ENCODE peak calls at places on chromosomes 2 and 18, in six cellular contexts. Y is upper lobe of left lung; E is K562; S is stomach; N is CD8-positive, alpha-beta T cell; P is cardiac muscle cell. Q is an unnamed sample. For H3K36me3 and H3K9me3, the result is how much of the 10 kb centered on the place peaks cover.

GRCh38 chr2:170235860-170236638 is 58.1 kb downstream of the MYO3B start:
- DNase-seq in N (no peak), P (peak), Y (no peak), E (peak), S (no peak), Q (peak)

GRCh38 chr2:2662847-2663356 is 331.8 kb upstream of the MYT1L start:
- DNase-seq in N (no peak), P (no peak), Y (no peak), S (no peak), E (no peak), Q (no peak)

GRCh38 chr2:31312898-31313297 is 78.9 kb downstream of the EHD3 start:
- DNase-seq in N (no peak), Y (no peak), P (peak), S (no peak), E (no peak), Q (no peak)

GRCh38 chr2:182642328-182642727 is 73.7 kb upstream of the DNAJC10 start:
- DNase-seq in N (peak), S (peak), P (peak), Y (peak), E (no peak), Q (peak)

GRCh38 chr18:36692909-36693308 is 135.9 kb downstream of the TPGS2 start:
- DNase-seq in N (no peak), E (no peak), S (no peak), Y (no peak), P (no peak), Q (no peak)

GRCh38 chr2:98935777-98936132 is 270 bp downstream of the CRACDL start:
- DNase-seq in S (no peak), P (no peak), Y (no peak), N (no peak), E (no peak), Q (no peak)

GRCh38 chr2:101622633-101623521 is 74.6 kb upstream of the MAP4K4 start:
- DNase-seq in N (no peak), E (no peak), S (no peak), Y (no peak), P (no peak), Q (no peak)

GRCh38 chr2:131039908-131040660 is 53.2 kb downstream of the FAM168B start:
- DNase-seq in S (no peak), E (no peak), N (peak), P (peak), Y (no peak), Q (no peak)

GRCh38 chr2:185921048-185921756 is 182.6 kb downstream of the FSIP2 start:
- DNase-seq in E (no peak), S (no peak), Y (no peak), N (no peak), P (no peak), Q (no peak)

GRCh38 chr18:12772111-12772510 is 69.3 kb downstream of the PSMG2 start:
- DNase-seq in S (no peak), Y (no peak), E (no peak), P (no peak), N (no peak), Q (no peak)

GRCh38 chr2:188158337-188159100 is 133.2 kb upstream of the GULP1 start:
- DNase-seq in S (no peak), Y (no peak), E (no peak), P (no peak), N (no peak), Q (no peak)

GRCh38 chr18:62938451-62938850 is 223.1 kb downstream of the PHLPP1 start:
- DNase-seq in E (no peak), S (no peak), P (no peak), N (no peak), Y (no peak), Q (no peak)

GRCh38 chr2:7930800-7931635 is 750.8 kb upstream of the ID2 start:
- DNase-seq in N (no peak), Y (no peak), E (no peak), S (no peak), P (peak), Q (no peak)

GRCh38 chr2:97699765-97700444 is 13.5 kb upstream of the ZAP70 start:
- DNase-seq in S (peak), N (peak), P (peak), Y (no peak), E (peak), Q (peak)

GRCh38 chr2:133063792-133064191 is 393.8 kb upstream of the LYPD1 start:
- DNase-seq in S (no peak), N (no peak), P (peak), Y (no peak), E (no peak), Q (no peak)

GRCh38 chr2:29068513-29068912 is 5.8 kb downstream of the PCARE start:
- DNase-seq in S (no peak), Y (peak), P (no peak), E (no peak), N (no peak), Q (no peak)

GRCh38 chr2:191478754-191479679 is 198.9 kb upstream of the NABP1 start:
- DNase-seq in E (no peak), N (no peak), Y (peak), P (peak), S (peak), Q (peak)

GRCh38 chr2:1925928-1926327 is 181.6 kb upstream of the PXDN start:
- DNase-seq in E (no peak), P (no peak), N (no peak), Y (no peak), S (no peak), Q (no peak)

DNA sequence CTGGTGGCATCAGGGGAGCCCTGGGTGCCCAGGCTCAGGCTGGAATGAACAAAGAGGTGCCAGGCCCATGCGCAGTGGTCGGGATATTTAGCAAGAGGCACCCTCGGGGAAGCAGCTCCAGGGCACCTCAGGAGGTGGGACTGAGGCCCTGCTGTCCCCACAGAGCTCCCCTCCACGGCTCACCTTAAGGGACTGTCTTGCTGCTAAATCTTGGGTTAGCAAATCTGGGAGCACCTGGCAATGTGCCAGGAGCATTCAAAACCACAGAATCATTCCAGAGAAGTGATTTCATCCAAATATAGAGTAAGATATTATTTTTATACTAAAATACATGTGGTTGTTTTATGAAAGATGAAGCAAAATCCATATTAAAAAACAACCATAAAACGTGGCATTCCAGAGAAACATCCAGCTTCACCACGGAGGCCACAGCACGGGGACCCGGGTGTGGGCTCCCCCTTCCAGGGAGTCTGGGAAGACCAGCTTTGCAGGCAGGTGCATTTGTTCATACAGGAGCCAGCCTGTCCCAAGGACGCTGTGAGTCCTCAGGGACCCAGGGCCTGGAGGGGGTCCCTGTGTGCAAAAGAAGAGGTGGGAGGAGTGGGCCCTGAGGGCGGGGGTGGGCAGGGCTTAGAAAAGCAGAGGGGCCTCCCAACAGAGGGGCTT is 16.3 kb downstream of the HS1BP3 start:
- DNase-seq in S (no peak), Y (peak), N (no peak), P (peak), E (no peak), Q (no peak)
- TF ChIP-seq CTCF in S (no peak), Y (no peak), N (no peak), P (no peak), E (no peak), Q (no peak)

DNA sequence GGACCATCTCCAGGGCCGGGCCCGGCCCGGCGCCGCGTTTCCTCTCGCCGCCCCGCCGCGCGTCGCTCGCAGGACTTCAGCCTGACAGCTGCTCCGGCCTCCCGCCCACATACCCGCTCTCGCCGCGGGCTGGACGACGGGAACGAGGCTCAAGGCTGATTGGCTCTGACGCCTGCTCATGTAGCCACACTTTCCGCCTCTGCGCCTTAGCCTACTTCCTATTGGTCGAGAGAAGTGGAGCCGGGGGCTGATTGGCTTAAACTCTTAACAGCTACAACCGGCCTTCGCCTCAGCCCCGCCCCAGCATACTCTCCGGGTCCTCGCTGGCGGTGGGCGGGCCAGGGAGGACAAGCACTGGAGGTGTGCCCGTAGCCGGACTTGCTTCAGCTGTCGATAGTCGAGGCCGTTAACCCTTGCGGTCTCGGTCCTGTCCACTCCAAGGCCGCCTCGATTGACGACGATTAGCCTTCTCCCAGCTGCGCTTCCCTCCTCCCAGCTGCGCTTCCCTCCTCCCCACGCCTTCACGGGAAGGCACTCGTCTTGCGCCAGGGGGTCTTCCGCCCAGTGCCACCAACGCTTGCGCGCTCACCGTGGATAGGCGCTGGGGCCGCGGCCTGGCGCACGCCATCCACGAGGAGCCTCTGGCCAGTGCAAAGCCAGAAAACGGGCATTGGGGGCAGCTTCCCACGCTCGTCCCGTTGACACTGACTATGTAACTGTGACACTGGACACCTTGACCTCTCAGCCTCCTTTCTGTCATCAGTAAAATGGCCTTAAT is at the start of gene PRADC1:
- DNase-seq in P (peak), Y (peak), S (peak), N (peak), E (peak), Q (peak)
- H3K36me3 ChIP-seq in P (under half), Y (under half), S (under half), N (under half), E (under half), Q (under half)

GRCh38 chr18:67771271-67771670 is 254.8 kb upstream of the DSEL start:
- DNase-seq in P (peak), E (no peak), Y (no peak), S (no peak), N (no peak), Q (no peak)
- H3K9me3 ChIP-seq in P (under half), E (under half), Y (under half), S (under half), N (under half), Q (under half)

DNA sequence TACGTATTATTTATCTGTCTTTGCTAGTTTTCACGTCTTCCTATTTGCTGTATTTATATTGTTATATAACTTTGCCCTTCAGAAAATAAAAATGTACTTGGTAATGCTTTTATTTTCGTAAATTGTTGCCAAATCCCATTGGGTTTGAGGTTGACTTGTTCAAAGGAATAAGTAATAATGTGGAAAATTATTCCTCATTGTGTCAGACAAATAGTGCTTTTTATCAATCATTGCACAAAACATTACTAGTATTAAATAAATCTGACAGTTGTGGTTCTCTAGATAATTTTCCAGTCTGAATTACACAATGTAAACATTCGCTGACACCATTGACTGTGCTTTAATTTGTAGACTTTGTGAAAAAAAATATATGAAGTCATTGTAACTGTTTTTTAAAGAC is 798.3 kb upstream of the TMEFF2 start:
- DNase-seq in P (no peak), N (no peak), Y (no peak), S (no peak), E (no peak), Q (no peak)
- TF ChIP-seq CTCF in P (no peak), N (no peak), Y (no peak), S (no peak), E (no peak), Q (no peak)

GRCh38 chr2:163717474-163717873 is 18.3 kb downstream of the FIGN start:
- DNase-seq in P (no peak), N (no peak), E (no peak), Y (no peak), S (no peak), Q (no peak)
- H3K36me3 ChIP-seq in P (under half), N (under half), E (under half), Y (under half), S (under half), Q (under half)

GRCh38 chr2:210195066-210195852 is 24.1 kb upstream of the KANSL1L start:
- DNase-seq in S (no peak), Y (no peak), E (peak), P (peak), N (no peak), Q (peak)
- H3K9me3 ChIP-seq in S (under half), Y (under half), E (under half), P (under half), N (under half), Q (under half)

DNA sequence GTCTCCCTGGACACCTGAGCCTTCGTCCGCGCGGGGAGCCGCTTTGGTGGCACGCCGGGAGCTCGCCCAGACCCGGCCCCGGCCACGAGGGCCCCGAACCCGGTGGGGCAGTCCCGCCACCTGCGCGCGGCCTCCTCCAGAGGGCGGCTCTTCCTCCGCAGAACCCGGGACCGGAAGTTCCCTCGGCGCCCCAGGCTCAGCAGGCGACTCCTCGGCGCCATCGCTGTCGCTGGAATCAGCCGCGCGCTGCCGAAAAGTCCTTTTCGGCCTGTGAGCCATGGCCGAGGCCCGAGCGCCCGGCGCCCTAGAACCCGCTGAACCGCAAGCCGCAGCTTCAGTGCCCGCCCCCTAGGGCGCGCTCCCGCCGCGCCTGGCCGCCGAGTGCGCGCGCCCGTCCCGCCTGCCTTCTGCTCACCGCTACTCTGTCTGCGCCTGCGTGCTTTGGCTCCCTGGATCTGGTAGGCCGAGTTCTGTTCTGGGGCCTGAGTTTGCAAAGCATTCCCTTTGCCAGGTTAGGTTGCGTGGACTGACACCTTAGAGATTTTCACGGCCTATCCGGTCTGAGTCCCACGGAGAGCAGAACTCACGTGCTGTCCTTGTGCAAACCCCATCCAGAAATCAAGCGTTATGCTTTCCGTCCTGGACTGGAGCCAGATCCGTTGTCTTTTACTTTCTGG is at the start of gene GCFC2:
- DNase-seq in N (peak), Y (peak), S (peak), P (peak), E (peak), Q (peak)
- TF ChIP-seq CTCF in N (peak), Y (peak), S (peak), P (peak), E (peak), Q (peak)

GRCh38 chr2:241443486-241444223 is 64.7 kb downstream of the STK25 start:
- DNase-seq in E (no peak), S (peak), P (peak), N (peak), Y (peak), Q (peak)

GRCh38 chr2:241441492-241441891 is 66.9 kb downstream of the STK25 start:
- DNase-seq in P (no peak), S (no peak), N (no peak), E (no peak), Y (no peak), Q (no peak)

DNA sequence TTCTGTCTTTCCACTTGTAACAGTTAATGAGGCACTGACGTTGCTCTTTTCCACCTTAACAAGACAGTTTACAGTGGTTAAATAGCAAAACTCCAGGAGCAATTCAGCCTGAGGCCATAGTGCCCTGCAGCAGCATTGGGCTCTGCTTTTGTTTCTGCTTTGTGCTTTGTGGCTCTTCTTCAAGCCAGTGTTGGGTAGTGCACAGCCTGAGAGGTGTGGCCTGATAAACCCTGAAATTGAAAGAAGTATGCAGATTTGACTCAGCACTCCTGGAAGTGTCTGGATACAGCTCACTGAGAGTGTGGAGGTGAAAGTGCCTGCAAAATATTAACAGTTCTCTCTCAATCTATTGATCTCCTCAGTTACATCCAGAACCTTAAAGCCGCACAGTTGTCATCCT is 63.0 kb downstream of the STK25 start:
- DNase-seq in S (no peak), P (no peak), E (no peak), Y (no peak), N (no peak), Q (no peak)
- H3K36me3 ChIP-seq in S (half or more), P (under half), E (under half), Y (under half), N (under half), Q (under half)

GRCh38 chr2:123894167-123894566 is 130.9 kb upstream of the CNTNAP5 start:
- DNase-seq in E (no peak), Y (no peak), S (no peak), N (no peak), P (no peak), Q (no peak)
- H3K9me3 ChIP-seq in E (under half), Y (under half), S (under half), N (under half), P (under half), Q (under half)

GRCh38 chr2:68290825-68291224 is 28.9 kb downstream of the CNRIP1 start:
- DNase-seq in P (no peak), N (no peak), Y (no peak), S (no peak), E (no peak), Q (no peak)

GRCh38 chr2:68292108-68292710 is 27.5 kb downstream of the CNRIP1 start:
- DNase-seq in N (peak), E (peak), P (peak), S (no peak), Y (no peak), Q (peak)

GRCh38 chr2:68294187-68294586 is 25.6 kb downstream of the CNRIP1 start:
- DNase-seq in Y (no peak), N (no peak), P (no peak), S (no peak), E (no peak), Q (no peak)

GRCh38 chr2:68293024-68293423 is 26.7 kb downstream of the CNRIP1 start:
- DNase-seq in S (no peak), P (no peak), E (no peak), Y (no peak), N (no peak), Q (no peak)

GRCh38 chr2:68291317-68291716 is 28.4 kb downstream of the CNRIP1 start:
- DNase-seq in E (no peak), S (no peak), Y (no peak), N (no peak), P (no peak), Q (no peak)
- TF ChIP-seq CTCF in E (no peak), S (no peak), Y (no peak), N (no peak), P (no peak), Q (no peak)

Q was measured in BE2C.